ENCODE peak calls at places on chromosomes 7 and 10, in nine cellular contexts. One of them, this sample, is unnamed.

GRCh38 chr7:36683695-36684357 is 40.5 kb downstream of the AOAH start:
- DNase-seq in activated CD8-positive, alpha-beta memory T cell treated with anti-CD3 and anti-CD28 coated beads for 4 hours: no peak
- DNase-seq in stimulated activated CD4-positive, alpha-beta T cell treated with anti-CD3 and anti-CD28 coated beads, Interleukin-2, amount 100 ng/mL, for 24 hours: no peak
- DNase-seq in iris pigment epithelial cell: no peak
- DNase-seq in SJCRH30: no peak
- DNase-seq in T1000: no peak
- DNase-seq in chondrocyte: no peak
- DNase-seq in neural progenitor cell: no peak
- DNase-seq in ACHN: no peak
- DNase-seq in this sample: no peak

GRCh38 chr7:147775564-147775963 is 815.0 kb upstream of the C7orf33 start:
- DNase-seq in activated CD8-positive, alpha-beta memory T cell treated with anti-CD3 and anti-CD28 coated beads for 4 hours: no peak
- DNase-seq in stimulated activated CD4-positive, alpha-beta T cell treated with anti-CD3 and anti-CD28 coated beads, Interleukin-2, amount 100 ng/mL, for 24 hours: no peak
- DNase-seq in iris pigment epithelial cell: no peak
- DNase-seq in SJCRH30: peak
- DNase-seq in T1000: no peak
- DNase-seq in chondrocyte: no peak
- DNase-seq in neural progenitor cell: no peak
- DNase-seq in ACHN: no peak
- DNase-seq in this sample: no peak

GRCh38 chr10:100738055-100738827 is 7.1 kb upstream of the PAX2 start:
- DNase-seq in activated CD8-positive, alpha-beta memory T cell treated with anti-CD3 and anti-CD28 coated beads for 4 hours: no peak
- DNase-seq in stimulated activated CD4-positive, alpha-beta T cell treated with anti-CD3 and anti-CD28 coated beads, Interleukin-2, amount 100 ng/mL, for 24 hours: no peak
- DNase-seq in iris pigment epithelial cell: no peak
- DNase-seq in SJCRH30: no peak
- DNase-seq in T1000: no peak
- DNase-seq in chondrocyte: no peak
- DNase-seq in neural progenitor cell: no peak
- DNase-seq in ACHN: peak
- DNase-seq in this sample: no peak

GRCh38 chr10:76108563-76108962 is 677.1 kb downstream of the LRMDA start:
- DNase-seq in activated CD8-positive, alpha-beta memory T cell treated with anti-CD3 and anti-CD28 coated beads for 4 hours: no peak
- DNase-seq in stimulated activated CD4-positive, alpha-beta T cell treated with anti-CD3 and anti-CD28 coated beads, Interleukin-2, amount 100 ng/mL, for 24 hours: no peak
- DNase-seq in iris pigment epithelial cell: no peak
- DNase-seq in SJCRH30: no peak
- DNase-seq in T1000: no peak
- DNase-seq in chondrocyte: no peak
- DNase-seq in neural progenitor cell: no peak
- DNase-seq in ACHN: no peak
- DNase-seq in this sample: no peak

GRCh38 chr7:94182721-94183120 is 178.6 kb upstream of the BET1 start:
- DNase-seq in activated CD8-positive, alpha-beta memory T cell treated with anti-CD3 and anti-CD28 coated beads for 4 hours: no peak
- DNase-seq in stimulated activated CD4-positive, alpha-beta T cell treated with anti-CD3 and anti-CD28 coated beads, Interleukin-2, amount 100 ng/mL, for 24 hours: no peak
- DNase-seq in iris pigment epithelial cell: peak
- DNase-seq in SJCRH30: no peak
- DNase-seq in T1000: no peak
- DNase-seq in chondrocyte: no peak
- DNase-seq in neural progenitor cell: no peak
- DNase-seq in ACHN: peak
- DNase-seq in this sample: no peak

GRCh38 chr7:17041324-17041723 is 159.5 kb upstream of the AGR3 start:
- DNase-seq in activated CD8-positive, alpha-beta memory T cell treated with anti-CD3 and anti-CD28 coated beads for 4 hours: no peak
- DNase-seq in stimulated activated CD4-positive, alpha-beta T cell treated with anti-CD3 and anti-CD28 coated beads, Interleukin-2, amount 100 ng/mL, for 24 hours: no peak
- DNase-seq in iris pigment epithelial cell: peak
- DNase-seq in SJCRH30: peak
- DNase-seq in T1000: no peak
- DNase-seq in chondrocyte: no peak
- DNase-seq in neural progenitor cell: no peak
- DNase-seq in ACHN: no peak
- DNase-seq in this sample: no peak

GRCh38 chr10:5595591-5596590 is 70.5 kb downstream of the ASB13 start:
- DNase-seq in activated CD8-positive, alpha-beta memory T cell treated with anti-CD3 and anti-CD28 coated beads for 4 hours: no peak
- DNase-seq in stimulated activated CD4-positive, alpha-beta T cell treated with anti-CD3 and anti-CD28 coated beads, Interleukin-2, amount 100 ng/mL, for 24 hours: no peak
- DNase-seq in iris pigment epithelial cell: peak
- DNase-seq in SJCRH30: peak
- DNase-seq in T1000: peak
- DNase-seq in chondrocyte: peak
- DNase-seq in neural progenitor cell: no peak
- DNase-seq in ACHN: peak
- DNase-seq in this sample: no peak

GRCh38 chr7:121101621-121102020 is 113.1 kb downstream of the CPED1 start:
- DNase-seq in activated CD8-positive, alpha-beta memory T cell treated with anti-CD3 and anti-CD28 coated beads for 4 hours: no peak
- DNase-seq in stimulated activated CD4-positive, alpha-beta T cell treated with anti-CD3 and anti-CD28 coated beads, Interleukin-2, amount 100 ng/mL, for 24 hours: no peak
- DNase-seq in iris pigment epithelial cell: no peak
- DNase-seq in SJCRH30: no peak
- DNase-seq in T1000: no peak
- DNase-seq in chondrocyte: no peak
- DNase-seq in neural progenitor cell: no peak
- DNase-seq in ACHN: no peak
- DNase-seq in this sample: no peak

GRCh38 chr7:21566094-21566493 is 23.3 kb downstream of the DNAH11 start:
- DNase-seq in activated CD8-positive, alpha-beta memory T cell treated with anti-CD3 and anti-CD28 coated beads for 4 hours: no peak
- DNase-seq in stimulated activated CD4-positive, alpha-beta T cell treated with anti-CD3 and anti-CD28 coated beads, Interleukin-2, amount 100 ng/mL, for 24 hours: no peak
- DNase-seq in iris pigment epithelial cell: no peak
- DNase-seq in SJCRH30: no peak
- DNase-seq in T1000: no peak
- DNase-seq in chondrocyte: no peak
- DNase-seq in neural progenitor cell: no peak
- DNase-seq in ACHN: no peak
- DNase-seq in this sample: no peak

GRCh38 chr7:17374157-17374556 is 75.7 kb downstream of the AHR start:
- DNase-seq in activated CD8-positive, alpha-beta memory T cell treated with anti-CD3 and anti-CD28 coated beads for 4 hours: no peak
- DNase-seq in stimulated activated CD4-positive, alpha-beta T cell treated with anti-CD3 and anti-CD28 coated beads, Interleukin-2, amount 100 ng/mL, for 24 hours: no peak
- DNase-seq in iris pigment epithelial cell: no peak
- DNase-seq in SJCRH30: no peak
- DNase-seq in T1000: no peak
- DNase-seq in chondrocyte: no peak
- DNase-seq in neural progenitor cell: no peak
- DNase-seq in ACHN: no peak
- DNase-seq in this sample: no peak

GRCh38 chr10:128463991-128464755 is 337.9 kb upstream of the MKI67 start:
- DNase-seq in activated CD8-positive, alpha-beta memory T cell treated with anti-CD3 and anti-CD28 coated beads for 4 hours: no peak
- DNase-seq in stimulated activated CD4-positive, alpha-beta T cell treated with anti-CD3 and anti-CD28 coated beads, Interleukin-2, amount 100 ng/mL, for 24 hours: no peak
- DNase-seq in iris pigment epithelial cell: peak
- DNase-seq in SJCRH30: peak
- DNase-seq in T1000: peak
- DNase-seq in chondrocyte: peak
- DNase-seq in neural progenitor cell: peak
- DNase-seq in ACHN: peak
- DNase-seq in this sample: no peak